ENCODE peak calls at places on chromosomes 2 and 18, in seven cellular contexts. Q is left ventricle myocardium superior, H is fibroblast of mammary gland, F is RWPE1, L is fibroblast of villous mesenchyme, G is testis, K is endothelial cell. R is an unnamed sample.
A peak's percentile ranks its signal among the peaks of the same experiment; 100 is the strongest.

GRCh38 chr2:187994464-187995331 is 297.0 kb upstream of the GULP1 start:
- DNase-seq in Q (peak; percentile 26), H (peak; percentile 53), F (no peak), L (no peak), G (peak; percentile 18), K (no peak), R (no peak)

GRCh38 chr2:240852671-240853314 is 15.8 kb upstream of the AGXT start:
- DNase-seq in Q (no peak), H (no peak), F (no peak), L (no peak), G (no peak), K (no peak), R (no peak)

GRCh38 chr2:240469239-240469636 is 33.8 kb downstream of the GPC1 start:
- DNase-seq in Q (peak; percentile 24), H (no peak), F (no peak), L (no peak), G (no peak), K (peak; percentile 3), R (no peak)

GRCh38 chr2:229408356-229408755 is 137.3 kb upstream of the PID1 start:
- DNase-seq in Q (no peak), H (peak; percentile 98), F (peak; percentile 91), L (peak; percentile 96), G (peak; percentile 68), K (no peak), R (peak; percentile 91)

GRCh38 chr18:9643549-9643948 is 29.2 kb upstream of the PPP4R1 start:
- DNase-seq in Q (no peak), H (peak; percentile 96), F (peak; percentile 93), L (peak; percentile 96), G (no peak), K (no peak), R (no peak)

GRCh38 chr2:235669983-235670962 is 176.4 kb downstream of the AGAP1 start:
- DNase-seq in Q (peak; percentile 82), H (peak; percentile 79), F (peak; percentile 51), L (peak; percentile 84), G (peak; percentile 79), K (peak; percentile 76), R (peak; percentile 16)

GRCh38 chr2:179524940-179525339 is 260.3 kb upstream of the SESTD1 start:
- DNase-seq in Q (no peak), H (no peak), F (no peak), L (peak; percentile 7), G (no peak), K (no peak), R (no peak)

GRCh38 chr2:42339191-42339912 is 21.7 kb downstream of the COX7A2L start:
- DNase-seq in Q (no peak), H (no peak), F (no peak), L (no peak), G (no peak), K (peak; percentile 28), R (no peak)

GRCh38 chr2:173053043-173053699 is 22.5 kb upstream of the MAP3K20 start:
- DNase-seq in Q (no peak), H (no peak), F (no peak), L (no peak), G (no peak), K (no peak), R (no peak)